ENCODE peak calls at places on chromosomes 6 and 20, in seven cellular contexts. A is left lung, Y is amniotic stem cell, K is head of caudate nucleus, M is endodermal cell, H is AG08395, B is substantia nigra. Q is an unnamed sample.

GRCh38 chr6:90369024-90369519 is 72.4 kb upstream of the BACH2 start:
- DNase-seq in H (peak; percentile 95), B (no peak), Y (peak; percentile 99), K (no peak), A (no peak), M (peak; percentile 80), Q (peak; percentile 87)

GRCh38 chr20:43914697-43915208 is at the start of gene TOX2:
- DNase-seq in M (peak; percentile 85), A (no peak), B (peak; percentile 6), H (peak; percentile 82), Y (no peak), K (no peak), Q (peak; percentile 71)

GRCh38 chr6:34597605-34598353 is 41.6 kb upstream of the SPDEF start:
- DNase-seq in K (no peak), H (no peak), B (no peak), A (no peak), Y (no peak), M (peak; percentile 30), Q (no peak)

GRCh38 chr6:155080876-155081845 is 86.0 kb downstream of the TIAM2 start:
- DNase-seq in B (no peak), H (peak; percentile 14), A (no peak), M (peak; percentile 69), K (no peak), Y (no peak), Q (no peak)

GRCh38 chr6:127120109-127120786 is 1.8 kb downstream of the RSPO3 start:
- DNase-seq in B (no peak), Y (no peak), M (peak; percentile 74), K (no peak), H (no peak), A (peak; percentile 70), Q (no peak)

GRCh38 chr6:37691904-37692806 is 5.5 kb downstream of the MDGA1 start:
- DNase-seq in K (peak; percentile 76), B (peak; percentile 72), M (peak; percentile 98), A (peak; percentile 91), H (peak; percentile 87), Y (no peak), Q (peak; percentile 69)

GRCh38 chr6:8492536-8493125 is 57.3 kb upstream of the SLC35B3 start:
- DNase-seq in Y (no peak), H (no peak), A (no peak), K (no peak), M (no peak), B (no peak), Q (no peak)

GRCh38 chr20:8535403-8536003 is 403.4 kb downstream of the PLCB1 start:
- DNase-seq in H (peak; percentile 18), K (no peak), Y (no peak), B (no peak), M (peak; percentile 54), A (no peak), Q (no peak)

GRCh38 chr6:6711832-6712231 is 123.3 kb downstream of the LY86 start:
- DNase-seq in M (no peak), H (no peak), B (peak; percentile 22), Y (no peak), A (no peak), K (no peak), Q (no peak)

GRCh38 chr6:99073223-99073622 is 125.5 kb upstream of the FBXL4 start:
- DNase-seq in H (no peak), A (no peak), Y (no peak), B (no peak), K (no peak), M (no peak), Q (no peak)

Q was measured in T1000.